ENCODE peak calls at places on chromosomes 5 and 9, in four cellular contexts. V is head of caudate nucleus; X is NB4; K is activated T-helper 2 cell treated with anti-CD3 and anti-CD28 coated beads, Interferon-gamma antibody, Interleukin-2, Interleukin-4, amounts not matched to agents 10 μg/mL and 5 μg/mL and 100 μg/mL, durations not matched to agents 14 hours and 24 hours and 36 hours. P is an unnamed sample.

GRCh38 chr5:7396169-7397004 is 449 bp downstream of the ADCY2 start:
- DNase-seq in V (no peak), X (no peak), K (no peak), P (peak)

GRCh38 chr5:77679791-77680190 is 41.3 kb upstream of the OTP start:
- DNase-seq in V (no peak), X (peak), K (no peak), P (no peak)

GRCh38 chr5:56608216-56608925 is 207.0 kb upstream of the MAP3K1 start:
- DNase-seq in V (no peak), X (peak), K (no peak), P (no peak)

GRCh38 chr9:16992138-16992537 is 121.7 kb upstream of the BNC2 start:
- DNase-seq in V (no peak), X (no peak), K (no peak), P (no peak)

GRCh38 chr9:132742821-132743311 is 72.6 kb downstream of the GTF3C4 start:
- DNase-seq in V (no peak), X (no peak), K (no peak), P (no peak)

GRCh38 chr9:36323926-36324325 is 65.7 kb upstream of the GNE start:
- DNase-seq in V (no peak), X (no peak), K (no peak), P (no peak)

GRCh38 chr9:13263511-13263910 is 16.0 kb downstream of the MPDZ start:
- DNase-seq in V (no peak), X (no peak), K (no peak), P (no peak)

GRCh38 chr9:131001990-131002389 is 7.0 kb upstream of the LAMC3 start:
- DNase-seq in V (no peak), X (no peak), K (no peak), P (no peak)